ENCODE peak calls at places on chromosomes 1 and 21, in seven cellular contexts. B is sigmoid colon, J is transverse colon, E is HCT116, X is stomach, M is GM12892, U is suprapubic skin. H is an unnamed sample.

GRCh38 chr1:208171615-208172388 is 72.4 kb downstream of the PLXNA2 start:
- DNase-seq in B (no peak), J (no peak), E (no peak), X (no peak), M (no peak), U (no peak), H (no peak)

GRCh38 chr21:32233055-32233546 is 45.7 kb downstream of the MIS18A start:
- DNase-seq in B (no peak), J (no peak), E (no peak), X (no peak), M (no peak), U (no peak), H (no peak)

GRCh38 chr1:111879086-111879485 is 110.4 kb downstream of the KCND3 start:
- DNase-seq in B (no peak), J (no peak), E (no peak), X (no peak), M (no peak), U (no peak), H (no peak)

GRCh38 chr1:38964140-38964548 is 22.5 kb upstream of the RHBDL2 start:
- DNase-seq in B (no peak), J (no peak), E (no peak), X (no peak), M (no peak), U (no peak), H (peak; percentile 26)

GRCh38 chr1:32728413-32729077 is 26.0 kb upstream of the SYNC start:
- DNase-seq in B (no peak), J (no peak), E (no peak), X (no peak), M (no peak), U (no peak), H (no peak)

GRCh38 chr1:25194054-25194453 is 38.2 kb downstream of the SYF2 start:
- DNase-seq in B (no peak), J (no peak), E (no peak), X (no peak), M (no peak), U (no peak), H (no peak)

GRCh38 chr21:34674467-34674866 is 5.7 kb downstream of the CLIC6 start:
- DNase-seq in B (no peak), J (no peak), E (no peak), X (no peak), M (no peak), U (no peak), H (no peak)

GRCh38 chr1:226110249-226111108 is 48.0 kb downstream of the H3-3A start:
- DNase-seq in B (peak; percentile 78), J (peak; percentile 73), E (no peak), X (peak; percentile 76), M (peak; percentile 95), U (peak; percentile 84), H (peak; percentile 92)

GRCh38 chr1:204408074-204408507 is 3.5 kb downstream of the PPP1R15B start:
- DNase-seq in B (peak; percentile 93), J (peak; percentile 73), E (no peak), X (peak; percentile 84), M (no peak), U (peak; percentile 85), H (peak; percentile 33)

GRCh38 chr1:235866913-235867850 is 476 bp upstream of the LYST start:
- DNase-seq in B (peak; percentile 97), J (peak; percentile 97), E (peak; percentile 84), X (peak; percentile 98), M (peak; percentile 82), U (peak; percentile 96), H (peak; percentile 99)

GRCh38 chr1:8241417-8242014 is 76.4 kb upstream of the SLC45A1 start:
- DNase-seq in B (no peak), J (peak; percentile 74), E (no peak), X (peak; percentile 28), M (no peak), U (no peak), H (no peak)

GRCh38 chr1:8238141-8239038 is 79.5 kb upstream of the SLC45A1 start:
- DNase-seq in B (no peak), J (no peak), E (no peak), X (no peak), M (no peak), U (no peak), H (no peak)

GRCh38 chr1:8242498-8242897 is 75.4 kb upstream of the SLC45A1 start:
- DNase-seq in B (no peak), J (no peak), E (no peak), X (no peak), M (no peak), U (no peak), H (no peak)

GRCh38 chr1:8239039-8239305 is 78.9 kb upstream of the SLC45A1 start:
- DNase-seq in B (peak; percentile 82), J (peak; percentile 66), E (peak; percentile 29), X (peak; percentile 37), M (no peak), U (no peak), H (no peak)

DNA sequence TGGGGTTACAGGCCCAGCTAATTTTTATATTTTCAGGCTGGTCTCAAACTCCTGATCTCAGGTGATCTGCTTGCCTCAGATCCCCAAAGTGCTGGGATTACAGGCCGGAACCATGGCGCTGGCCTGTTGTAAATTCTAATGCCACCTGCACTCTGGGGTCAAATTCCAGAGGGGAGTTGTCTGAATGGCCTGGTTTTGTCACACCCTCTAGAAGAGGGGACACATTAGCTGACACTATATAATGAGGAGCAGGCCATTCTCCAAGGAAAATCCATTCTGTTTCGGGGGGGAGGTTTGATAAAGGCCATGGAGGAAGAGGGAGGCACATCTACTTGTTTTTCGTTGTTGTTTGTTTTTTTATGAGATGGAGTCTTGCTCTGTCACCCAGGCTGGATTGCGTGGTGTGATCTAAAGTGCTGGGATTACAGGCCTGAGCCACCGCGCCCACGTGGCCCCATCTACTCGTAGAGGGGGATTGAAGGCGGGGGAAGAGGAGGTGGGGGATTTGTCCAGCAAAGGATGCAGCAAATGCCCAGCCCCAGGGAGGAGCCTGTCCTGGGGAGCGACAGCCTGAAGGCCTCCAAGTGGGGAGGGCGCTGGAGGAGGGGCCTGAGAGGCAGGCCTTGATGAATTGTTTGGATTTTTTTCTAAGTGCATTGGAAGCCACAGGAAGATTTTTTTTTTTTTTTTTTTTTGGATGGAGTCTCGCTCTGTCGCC is 78.4 kb upstream of the SLC45A1 start:
- DNase-seq in B (peak; percentile 76), J (peak; percentile 71), E (no peak), X (peak; percentile 34), M (no peak), U (no peak), H (no peak)
- TF ChIP-seq POLR2AphosphoS5 in B (no peak), J (no peak), E (no peak), X (no peak), M (no peak), U (no peak), H (no peak)

DNA sequence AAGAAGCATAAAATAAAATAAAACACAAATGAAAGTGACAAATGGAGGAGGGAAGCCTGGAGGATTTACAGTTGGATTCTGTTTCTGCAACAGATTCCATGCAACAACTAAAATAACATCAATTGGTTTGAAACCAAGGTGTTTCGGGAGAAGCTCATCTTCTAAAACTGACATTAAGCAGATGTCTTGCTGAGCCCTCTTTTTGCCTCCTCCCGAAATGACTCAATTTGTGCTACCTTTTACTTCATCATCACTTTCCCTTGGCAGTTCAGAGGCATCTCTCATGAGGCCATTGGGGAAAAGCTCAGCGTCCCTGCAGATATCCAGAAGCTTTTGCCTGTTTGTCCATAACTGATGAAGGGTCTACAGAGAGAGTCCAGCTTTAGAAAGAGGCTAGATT is 121.6 kb upstream of the ADAR start:
- DNase-seq in B (no peak), J (no peak), E (no peak), X (no peak), M (no peak), U (no peak), H (no peak)
- TF ChIP-seq POLR2AphosphoS5 in B (peak; percentile 47), J (peak; percentile 71), E (no peak), X (no peak), M (no peak), U (no peak), H (no peak)

DNA sequence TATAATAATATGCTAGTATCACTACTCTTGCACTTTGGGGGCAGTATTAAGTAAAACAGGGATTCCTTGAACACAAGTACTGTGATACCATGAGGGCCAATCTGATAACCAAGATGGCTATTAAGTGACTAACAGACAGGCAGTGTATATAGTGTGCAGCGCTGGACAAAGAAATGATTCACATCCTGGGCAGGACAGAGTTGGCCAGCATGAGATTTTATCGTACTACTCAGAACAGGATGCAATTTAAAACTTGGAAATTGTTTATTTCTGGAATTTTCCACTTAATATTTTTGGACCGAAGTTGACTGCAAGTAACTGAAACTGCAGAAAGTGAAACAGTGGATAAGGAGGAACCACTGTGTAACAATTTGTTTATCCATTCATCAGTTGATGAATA is 74.6 kb downstream of the DNTTIP2 start:
- DNase-seq in B (no peak), J (no peak), E (no peak), X (no peak), M (no peak), U (no peak), H (no peak)
- TF ChIP-seq POLR2AphosphoS5 in B (no peak), J (no peak), E (peak; percentile 25), X (no peak), M (no peak), U (no peak), H (peak; percentile 65)

GRCh38 chr1:185044981-185045792 is at the start of gene RNF2:
- DNase-seq in B (peak; percentile 89), J (peak; percentile 84), E (peak; percentile 43), X (peak; percentile 80), M (peak; percentile 75), U (peak; percentile 85), H (peak; percentile 95)
- TF ChIP-seq POLR2AphosphoS5 in B (no peak), J (peak; percentile 33), E (peak; percentile 70), X (peak; percentile 14), M (no peak), U (no peak), H (peak; percentile 45)

GRCh38 chr21:44333701-44334636 is 5.2 kb downstream of the CFAP410 start:
- DNase-seq in B (no peak), J (no peak), E (no peak), X (no peak), M (no peak), U (no peak), H (no peak)
- TF ChIP-seq POLR2AphosphoS5 in B (no peak), J (no peak), E (no peak), X (no peak), M (peak; percentile 9), U (no peak), H (no peak)

GRCh38 chr1:87794788-87795614 is 466.3 kb downstream of the LMO4 start:
- DNase-seq in B (no peak), J (no peak), E (peak; percentile 55), X (no peak), M (no peak), U (no peak), H (no peak)

GRCh38 chr1:87792094-87792493 is 463.4 kb downstream of the LMO4 start:
- DNase-seq in B (no peak), J (no peak), E (no peak), X (no peak), M (no peak), U (no peak), H (no peak)

GRCh38 chr1:87796521-87796920 is 467.8 kb downstream of the LMO4 start:
- DNase-seq in B (no peak), J (no peak), E (no peak), X (no peak), M (no peak), U (no peak), H (no peak)

GRCh38 chr1:87799451-87799850 is 470.8 kb downstream of the LMO4 start:
- DNase-seq in B (no peak), J (no peak), E (no peak), X (no peak), M (no peak), U (no peak), H (no peak)

GRCh38 chr1:87795615-87796337 is 467.1 kb downstream of the LMO4 start:
- DNase-seq in B (no peak), J (no peak), E (no peak), X (no peak), M (no peak), U (no peak), H (no peak)
- TF ChIP-seq POLR2AphosphoS5 in B (no peak), J (no peak), E (no peak), X (no peak), M (no peak), U (no peak), H (no peak)